ENCODE peak calls at places on chromosomes 16 and 17, in four cellular contexts. One of them, this sample, is unnamed.

GRCh38 chr16:11139624-11140375 is 116.2 kb downstream of the SOCS1 start:
- DNase-seq in HCT116: peak
- DNase-seq in heart left ventricle: no peak
- DNase-seq in brain microvascular endothelial cell: no peak
- DNase-seq in this sample: no peak

GRCh38 chr17:34781571-34782108 is 179.6 kb downstream of the CCT6B start:
- DNase-seq in HCT116: no peak
- DNase-seq in brain microvascular endothelial cell: no peak
- DNase-seq in heart left ventricle: no peak
- DNase-seq in this sample: no peak

GRCh38 chr17:72477529-72477928 is 356.7 kb downstream of the SOX9 start:
- DNase-seq in HCT116: no peak
- DNase-seq in heart left ventricle: no peak
- DNase-seq in brain microvascular endothelial cell: no peak
- DNase-seq in this sample: no peak

GRCh38 chr17:2894782-2895181 is 98.5 kb downstream of the RAP1GAP2 start:
- DNase-seq in heart left ventricle: no peak
- DNase-seq in HCT116: no peak
- DNase-seq in brain microvascular endothelial cell: no peak
- DNase-seq in this sample: no peak

GRCh38 chr16:3590736-3591435 is 13.7 kb upstream of the NLRC3 start:
- DNase-seq in brain microvascular endothelial cell: no peak
- DNase-seq in heart left ventricle: no peak
- DNase-seq in HCT116: no peak
- DNase-seq in this sample: no peak

GRCh38 chr16:72819345-72819744 is 228.6 kb downstream of the ZFHX3 start:
- DNase-seq in heart left ventricle: no peak
- DNase-seq in brain microvascular endothelial cell: peak
- DNase-seq in HCT116: no peak
- DNase-seq in this sample: no peak

GRCh38 chr17:50627782-50628601 is 6.7 kb upstream of the ABCC3 start:
- DNase-seq in brain microvascular endothelial cell: no peak
- DNase-seq in HCT116: no peak
- DNase-seq in heart left ventricle: no peak
- DNase-seq in this sample: no peak

GRCh38 chr17:70636517-70637133 is 467.3 kb downstream of the KCNJ2 start:
- DNase-seq in brain microvascular endothelial cell: peak
- DNase-seq in heart left ventricle: no peak
- DNase-seq in HCT116: peak
- DNase-seq in this sample: peak

GRCh38 chr17:74761419-74761818 is 13.0 kb downstream of the NHERF1 start:
- DNase-seq in brain microvascular endothelial cell: no peak
- DNase-seq in HCT116: no peak
- DNase-seq in heart left ventricle: no peak
- DNase-seq in this sample: no peak

GRCh38 chr16:83835972-83836566 is 28.3 kb downstream of the HSBP1 start:
- DNase-seq in heart left ventricle: no peak
- DNase-seq in HCT116: peak
- DNase-seq in brain microvascular endothelial cell: peak
- DNase-seq in this sample: peak

GRCh38 chr16:16159662-16160061 is 63.6 kb downstream of the ABCC6 start:
- DNase-seq in HCT116: no peak
- DNase-seq in brain microvascular endothelial cell: no peak
- DNase-seq in heart left ventricle: no peak
- DNase-seq in this sample: no peak

GRCh38 chr17:50464121-50464520 is 4.6 kb downstream of the CHAD start:
- DNase-seq in heart left ventricle: no peak
- DNase-seq in HCT116: no peak
- DNase-seq in brain microvascular endothelial cell: no peak
- DNase-seq in this sample: no peak

GRCh38 chr17:57369509-57369945 is 113.2 kb downstream of the MSI2 start:
- DNase-seq in HCT116: no peak
- DNase-seq in brain microvascular endothelial cell: no peak
- DNase-seq in heart left ventricle: no peak
- DNase-seq in this sample: peak

GRCh38 chr17:17205368-17206148 is 575 bp downstream of the PLD6 start:
- DNase-seq in brain microvascular endothelial cell: no peak
- DNase-seq in heart left ventricle: peak
- DNase-seq in HCT116: peak
- DNase-seq in this sample: peak

GRCh38 chr16:24478401-24478800 is 61.0 kb upstream of the RBBP6 start:
- DNase-seq in heart left ventricle: no peak
- DNase-seq in brain microvascular endothelial cell: no peak
- DNase-seq in HCT116: no peak
- DNase-seq in this sample: no peak

GRCh38 chr17:81028506-81028858 is 6.5 kb upstream of the BAIAP2 start:
- DNase-seq in brain microvascular endothelial cell: no peak
- DNase-seq in heart left ventricle: peak
- DNase-seq in HCT116: no peak
- DNase-seq in this sample: no peak

GRCh38 chr17:35795007-35795870 is at the start of gene MMP28:
- DNase-seq in brain microvascular endothelial cell: no peak
- DNase-seq in HCT116: no peak
- DNase-seq in heart left ventricle: peak
- DNase-seq in this sample: peak

GRCh38 chr16:4372578-4373355 is 1.1 kb downstream of the VASN start:
- DNase-seq in heart left ventricle: peak
- DNase-seq in brain microvascular endothelial cell: peak
- DNase-seq in HCT116: no peak
- DNase-seq in this sample: peak

GRCh38 chr17:39949028-39949427 is 13.8 kb upstream of the GSDMA start:
- DNase-seq in brain microvascular endothelial cell: no peak
- DNase-seq in heart left ventricle: no peak
- DNase-seq in HCT116: no peak
- DNase-seq in this sample: no peak

GRCh38 chr16:65909310-65910050 is 457.0 kb upstream of the CDH5 start:
- DNase-seq in brain microvascular endothelial cell: no peak
- DNase-seq in HCT116: no peak
- DNase-seq in heart left ventricle: no peak
- DNase-seq in this sample: no peak

GRCh38 chr17:49963626-49964538 is 5.1 kb upstream of the DLX4 start:
- DNase-seq in heart left ventricle: no peak
- DNase-seq in HCT116: no peak
- DNase-seq in brain microvascular endothelial cell: no peak
- DNase-seq in this sample: peak

GRCh38 chr17:81646869-81647600 is 9.3 kb downstream of the PDE6G start:
- DNase-seq in heart left ventricle: no peak
- DNase-seq in brain microvascular endothelial cell: no peak
- DNase-seq in HCT116: no peak
- DNase-seq in this sample: no peak

GRCh38 chr17:59767176-59767575 is 59.7 kb downstream of the VMP1 start:
- DNase-seq in brain microvascular endothelial cell: no peak
- DNase-seq in heart left ventricle: no peak
- DNase-seq in HCT116: no peak
- DNase-seq in this sample: no peak

GRCh38 chr17:64679710-64680216 is 17.7 kb upstream of the SMURF2 start:
- DNase-seq in heart left ventricle: peak
- DNase-seq in HCT116: peak
- DNase-seq in brain microvascular endothelial cell: peak
- DNase-seq in this sample: peak

GRCh38 chr16:66598111-66598510 is 6.4 kb upstream of the CMTM3 start:
- DNase-seq in HCT116: no peak
- DNase-seq in heart left ventricle: no peak
- DNase-seq in brain microvascular endothelial cell: no peak
- DNase-seq in this sample: no peak

GRCh38 chr16:8032406-8032805 is 557.9 kb downstream of the TMEM114 start:
- DNase-seq in HCT116: no peak
- DNase-seq in heart left ventricle: no peak
- DNase-seq in brain microvascular endothelial cell: no peak
- DNase-seq in this sample: no peak

GRCh38 chr17:34133350-34133749 is 121.7 kb upstream of the CCL2 start:
- DNase-seq in HCT116: no peak
- DNase-seq in brain microvascular endothelial cell: no peak
- DNase-seq in heart left ventricle: peak
- DNase-seq in this sample: no peak

GRCh38 chr16:71501562-71501961 is 12.4 kb upstream of the ZNF19 start:
- DNase-seq in HCT116: no peak
- DNase-seq in heart left ventricle: no peak
- DNase-seq in brain microvascular endothelial cell: no peak
- DNase-seq in this sample: no peak

GRCh38 chr17:3475812-3476686 is at the start of gene ASPA:
- DNase-seq in brain microvascular endothelial cell: no peak
- DNase-seq in heart left ventricle: no peak
- DNase-seq in HCT116: no peak
- DNase-seq in this sample: peak

GRCh38 chr17:48871551-48872351 is 20.8 kb upstream of the ATP5MC1 start:
- DNase-seq in brain microvascular endothelial cell: no peak
- DNase-seq in HCT116: no peak
- DNase-seq in heart left ventricle: peak
- DNase-seq in this sample: peak

GRCh38 chr16:11056989-11057645 is 112.8 kb downstream of the CLEC16A start:
- DNase-seq in HCT116: no peak
- DNase-seq in heart left ventricle: no peak
- DNase-seq in brain microvascular endothelial cell: no peak
- DNase-seq in this sample: no peak

GRCh38 chr16:65876200-65876498 is 490.3 kb upstream of the CDH5 start:
- DNase-seq in HCT116: no peak
- DNase-seq in heart left ventricle: no peak
- DNase-seq in brain microvascular endothelial cell: no peak
- DNase-seq in this sample: no peak

GRCh38 chr17:13265306-13265705 is 247.5 kb upstream of the ELAC2 start:
- DNase-seq in heart left ventricle: no peak
- DNase-seq in brain microvascular endothelial cell: no peak
- DNase-seq in HCT116: no peak
- DNase-seq in this sample: no peak

GRCh38 chr17:29004081-29004692 is 1.6 kb downstream of the SEZ6 start:
- DNase-seq in heart left ventricle: no peak
- DNase-seq in HCT116: no peak
- DNase-seq in brain microvascular endothelial cell: peak
- DNase-seq in this sample: peak

GRCh38 chr17:34135841-34136240 is 119.2 kb upstream of the CCL2 start:
- DNase-seq in heart left ventricle: no peak
- DNase-seq in brain microvascular endothelial cell: no peak
- DNase-seq in HCT116: no peak
- DNase-seq in this sample: no peak

DNA sequence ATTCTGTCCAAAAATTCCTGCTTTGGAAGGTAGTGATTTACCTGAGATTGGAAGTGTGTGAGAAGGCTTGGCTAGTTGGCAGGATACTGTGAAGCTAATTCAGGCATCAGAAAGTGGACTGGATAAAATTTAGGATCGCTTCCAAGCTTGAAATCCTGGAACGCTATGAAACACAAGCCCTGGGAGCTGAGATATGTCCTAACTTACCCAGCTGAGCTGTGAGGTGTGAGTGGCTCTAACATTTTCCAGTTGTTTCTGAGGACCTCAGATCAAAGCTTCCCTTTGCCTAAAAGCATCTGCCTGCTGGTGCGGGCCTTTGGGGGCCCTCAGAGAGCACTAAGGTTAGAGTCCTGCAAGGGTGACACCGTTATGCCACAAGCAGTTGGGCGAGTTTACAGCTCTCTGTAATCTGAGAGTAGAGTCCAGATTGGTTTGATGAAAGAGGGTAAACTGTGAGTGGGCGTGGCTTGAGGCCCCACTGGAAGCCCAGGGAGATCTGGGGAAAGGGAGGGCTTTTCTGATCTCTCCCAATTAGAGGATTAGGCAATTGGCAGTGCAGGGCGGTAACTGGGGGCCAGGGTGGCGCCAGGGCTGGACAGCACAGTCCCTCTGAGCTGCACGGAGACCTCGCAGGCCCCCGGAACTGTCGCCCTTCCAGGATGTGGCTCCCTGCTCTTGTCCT is 72.8 kb downstream of the CES1 start:
- DNase-seq in HCT116: no peak
- DNase-seq in brain microvascular endothelial cell: no peak
- DNase-seq in heart left ventricle: peak
- DNase-seq in this sample: no peak
- H3K4me3 ChIP-seq in HCT116: no peak
- H3K4me3 ChIP-seq in brain microvascular endothelial cell: no peak
- H3K4me3 ChIP-seq in heart left ventricle: peak
- H3K4me3 ChIP-seq in this sample: no peak

DNA sequence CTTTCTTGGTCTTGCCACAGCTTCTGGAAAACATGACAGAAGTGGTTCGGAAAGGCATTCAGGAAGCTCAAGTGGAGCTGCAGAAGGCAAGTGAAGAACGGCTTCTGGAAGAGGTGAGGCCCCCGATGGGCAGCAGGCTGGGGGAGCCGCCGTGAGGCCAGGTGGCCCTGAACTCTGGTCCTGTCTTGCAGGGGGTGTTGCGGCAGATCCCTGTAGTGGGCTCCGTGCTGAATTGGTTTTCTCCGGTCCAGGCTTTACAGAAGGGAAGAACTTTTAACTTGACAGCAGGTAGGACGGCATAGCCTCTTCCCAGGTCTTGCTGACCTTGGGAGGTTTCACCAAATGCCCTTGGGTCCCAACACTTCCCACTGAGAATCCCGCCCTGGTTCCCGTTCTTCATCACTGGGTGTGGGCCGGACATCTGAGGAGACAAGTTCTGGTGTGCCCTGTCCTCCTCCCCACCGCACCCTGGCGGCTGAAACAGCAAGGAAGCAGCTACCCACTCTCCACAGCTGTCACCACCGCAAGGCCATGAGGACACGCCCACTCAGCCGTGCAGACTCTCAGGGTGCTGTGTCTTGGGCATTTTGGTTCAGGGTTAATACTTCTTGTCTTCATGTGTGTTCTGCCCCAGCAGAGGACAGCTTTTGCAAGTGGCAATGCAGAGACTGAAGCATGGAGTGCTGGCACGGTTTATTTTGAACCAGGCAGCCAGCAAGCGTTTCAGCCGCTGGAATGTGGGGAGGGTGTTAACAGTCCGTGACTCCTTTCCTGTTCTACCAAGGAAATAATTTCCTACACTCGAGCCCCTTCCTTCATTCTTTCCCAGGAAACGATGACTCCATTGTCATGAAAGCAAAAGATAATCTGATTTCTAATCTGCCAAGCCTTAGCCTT is 21.4 kb downstream of the NTAN1 start:
- DNase-seq in brain microvascular endothelial cell: no peak
- DNase-seq in heart left ventricle: peak
- DNase-seq in HCT116: no peak
- DNase-seq in this sample: no peak
- TF ChIP-seq CTCF in brain microvascular endothelial cell: no peak
- TF ChIP-seq CTCF in heart left ventricle: peak
- TF ChIP-seq CTCF in HCT116: no peak
- TF ChIP-seq CTCF in this sample: no peak

GRCh38 chr17:30212750-30213149 is 22.7 kb downstream of the SLC6A4 start:
- DNase-seq in HCT116: no peak
- DNase-seq in heart left ventricle: no peak
- DNase-seq in brain microvascular endothelial cell: no peak
- DNase-seq in this sample: no peak
- H3K4me3 ChIP-seq in HCT116: no peak
- H3K4me3 ChIP-seq in heart left ventricle: no peak
- H3K4me3 ChIP-seq in brain microvascular endothelial cell: no peak
- H3K4me3 ChIP-seq in this sample: no peak

GRCh38 chr16:19084139-19084538 is 16.7 kb downstream of the COQ7 start:
- DNase-seq in brain microvascular endothelial cell: no peak
- DNase-seq in heart left ventricle: no peak
- DNase-seq in HCT116: no peak
- DNase-seq in this sample: no peak

GRCh38 chr16:19084879-19085278 is 17.5 kb downstream of the COQ7 start:
- DNase-seq in heart left ventricle: no peak
- DNase-seq in HCT116: no peak
- DNase-seq in brain microvascular endothelial cell: no peak
- DNase-seq in this sample: no peak

GRCh38 chr16:19083670-19084069 is 16.3 kb downstream of the COQ7 start:
- DNase-seq in brain microvascular endothelial cell: no peak
- DNase-seq in heart left ventricle: no peak
- DNase-seq in HCT116: no peak
- DNase-seq in this sample: no peak

GRCh38 chr16:19086322-19087199 is 19.1 kb downstream of the COQ7 start:
- DNase-seq in brain microvascular endothelial cell: peak
- DNase-seq in heart left ventricle: peak
- DNase-seq in HCT116: peak
- DNase-seq in this sample: peak

GRCh38 chr16:19085679-19086200 is 18.3 kb downstream of the COQ7 start:
- DNase-seq in brain microvascular endothelial cell: peak
- DNase-seq in heart left ventricle: no peak
- DNase-seq in HCT116: no peak
- DNase-seq in this sample: peak
- TF ChIP-seq CTCF in brain microvascular endothelial cell: no peak
- TF ChIP-seq CTCF in heart left ventricle: no peak
- TF ChIP-seq CTCF in HCT116: no peak
- TF ChIP-seq CTCF in this sample: no peak

This sample was measured in fibroblast of villous mesenchyme.